ENCODE peak calls at places on chromosome 17, in six cellular contexts. C, N, L, F, I and K are unnamed samples.

GRCh38 chr17:2064511-2064910 is 9.6 kb downstream of the HIC1 start:
- DNase-seq in C (peak; percentile 30), N (no peak), I (no peak), F (no peak), L (no peak), K (no peak)

GRCh38 chr17:76139801-76140660 is 1.0 kb downstream of the FOXJ1 start:
- DNase-seq in N (no peak), L (no peak), I (no peak), F (no peak), C (no peak), K (peak; percentile 77)

GRCh38 chr17:61291457-61292311 is 108.0 kb upstream of the TBX2 start:
- DNase-seq in C (no peak), F (no peak), L (peak; percentile 51), N (no peak), I (no peak), K (no peak)

GRCh38 chr17:50044483-50044882 is 11.4 kb upstream of the ITGA3 start:
- DNase-seq in N (no peak), I (no peak), C (no peak), L (no peak), F (no peak), K (no peak)

GRCh38 chr17:62017496-62017895 is 47.6 kb downstream of the MED13 start:
- DNase-seq in C (no peak), N (no peak), L (no peak), I (no peak), F (no peak), K (no peak)

GRCh38 chr17:21090889-21091618 is 35.7 kb upstream of the DHRS7B start:
- DNase-seq in L (no peak), F (no peak), N (no peak), C (no peak), I (no peak), K (no peak)

GRCh38 chr17:79850571-79851460 is 11.6 kb upstream of the CBX4 start:
- DNase-seq in F (peak; percentile 99), I (no peak), L (no peak), C (no peak), N (no peak), K (no peak)

GRCh38 chr17:75755205-75755901 is 9.6 kb downstream of the GALK1 start:
- DNase-seq in I (no peak), C (no peak), N (no peak), F (no peak), L (no peak), K (no peak)

GRCh38 chr17:12024332-12024731 is 3.7 kb downstream of the MAP2K4 start:
- DNase-seq in F (peak; percentile 71), N (no peak), I (no peak), L (no peak), C (no peak), K (no peak)

GRCh38 chr17:79801156-79802038 is 4.5 kb upstream of the CBX8 start:
- DNase-seq in F (no peak), I (no peak), L (peak; percentile 54), N (no peak), C (peak; percentile 27), K (peak; percentile 68)

GRCh38 chr17:75394332-75394918 is 11.1 kb downstream of the GRB2 start:
- DNase-seq in L (no peak), I (no peak), F (no peak), N (no peak), C (no peak), K (no peak)

GRCh38 chr17:63070031-63070430 is 104.0 kb downstream of the TANC2 start:
- DNase-seq in F (no peak), L (no peak), I (no peak), C (no peak), N (no peak), K (no peak)

GRCh38 chr17:49901460-49902331 is 53.8 kb upstream of the TAC4 start:
- DNase-seq in L (no peak), F (peak; percentile 43), I (no peak), N (no peak), C (no peak), K (peak; percentile 75)

GRCh38 chr17:2183346-2183745 is 120.2 kb downstream of the SMG6 start:
- DNase-seq in N (no peak), F (no peak), I (no peak), C (no peak), L (no peak), K (no peak)

GRCh38 chr17:70355185-70355584 is 185.9 kb downstream of the KCNJ2 start:
- DNase-seq in C (no peak), I (no peak), N (no peak), L (no peak), F (no peak), K (no peak)

GRCh38 chr17:59427996-59428395 is 96.5 kb downstream of the YPEL2 start:
- DNase-seq in L (no peak), I (no peak), C (no peak), F (no peak), N (no peak), K (no peak)

GRCh38 chr17:79298801-79299200 is 224.2 kb downstream of the ENGASE start:
- DNase-seq in I (no peak), F (no peak), N (no peak), C (no peak), L (no peak), K (no peak)

GRCh38 chr17:13244511-13244910 is 226.7 kb upstream of the ELAC2 start:
- DNase-seq in C (peak; percentile 21), I (peak; percentile 33), L (no peak), N (peak; percentile 17), F (no peak), K (no peak)

GRCh38 chr17:28335959-28336871 is 654 bp downstream of the TNFAIP1 start:
- DNase-seq in I (no peak), C (peak; percentile 37), N (no peak), F (peak; percentile 77), L (peak; percentile 34), K (peak; percentile 71)

GRCh38 chr17:56699186-56699895 is 105.8 kb downstream of the NOG start:
- DNase-seq in I (no peak), L (peak; percentile 39), F (peak; percentile 99), C (peak; percentile 78), N (no peak), K (peak; percentile 72)

GRCh38 chr17:72661945-72662826 is 430.3 kb downstream of the SLC39A11 start:
- DNase-seq in I (no peak), F (no peak), L (no peak), C (no peak), N (no peak), K (no peak)
- H3K27ac ChIP-seq in I (no peak overlapping the region), F (peak overlapping the region; percentile 32), L (no peak overlapping the region), C (no peak overlapping the region), N (no peak overlapping the region), K (no peak overlapping the region)

GRCh38 chr17:74089869-74090464 is 113.5 kb upstream of the RPL38 start:
- DNase-seq in C (no peak), F (peak; percentile 52), N (no peak), L (peak; percentile 27), I (no peak), K (peak; percentile 78)
- TF ChIP-seq CTCF in C (peak; percentile 16), F (peak; percentile 70), N (no peak), L (peak; percentile 29), I (peak; percentile 23), K (peak; percentile 49)

GRCh38 chr17:40074175-40074512 is 11.4 kb downstream of the THRA start:
- DNase-seq in F (no peak), L (no peak), C (no peak), I (no peak), N (no peak), K (no peak)
- H3K27ac ChIP-seq in F (peak overlapping the region; percentile 95), L (peak overlapping the region; percentile 89), C (peak overlapping the region; percentile 94), I (peak overlapping the region; percentile 98), N (peak overlapping the region; percentile 100), K (peak overlapping the region; percentile 89)

GRCh38 chr17:38867179-38867994 is 2.5 kb upstream of the LASP1 start:
- DNase-seq in I (no peak), C (peak; percentile 55), N (no peak), L (no peak), F (peak; percentile 63), K (no peak)
- TF ChIP-seq CTCF in I (peak; percentile 34), C (no peak), N (peak; percentile 30), L (no peak), F (peak; percentile 3), K (peak; percentile 48)